ENCODE peak calls at places on chromosomes 2 and 18, in four cellular contexts. T is HepG2, L is K562, I is H1. Q is an unnamed sample.

GRCh38 chr18:2932247-2933181 is 80.4 kb downstream of the LPIN2 start:
- DNase-seq in T (peak), L (peak), I (peak), Q (peak)

GRCh38 chr2:223068036-223068435 is 16.0 kb downstream of the KCNE4 start:
- DNase-seq in T (no peak), L (no peak), I (no peak), Q (no peak)

GRCh38 chr2:29063646-29064372 is 10.5 kb downstream of the PCARE start:
- DNase-seq in T (no peak), L (no peak), I (no peak), Q (no peak)

GRCh38 chr2:161423351-161424178 is 7.5 kb downstream of the TBR1 start:
- DNase-seq in T (no peak), L (no peak), I (peak), Q (no peak)

GRCh38 chr2:214139630-214140284 is 271.1 kb upstream of the VWC2L start:
- DNase-seq in T (no peak), L (no peak), I (no peak), Q (no peak)

GRCh38 chr2:40179801-40180200 is 272.1 kb downstream of the SLC8A1 start:
- DNase-seq in T (no peak), L (no peak), I (no peak), Q (no peak)

GRCh38 chr2:127388423-127389164 is 819 bp upstream of the MAP3K2 start:
- DNase-seq in T (no peak), L (no peak), I (no peak), Q (no peak)

GRCh38 chr2:139142252-139142651 is 362.1 kb upstream of the NXPH2 start:
- DNase-seq in T (no peak), L (no peak), I (no peak), Q (peak)

GRCh38 chr2:23803965-23804542 is 122.9 kb downstream of the ATAD2B start:
- DNase-seq in T (peak), L (peak), I (no peak), Q (peak)

GRCh38 chr2:240909216-240909974 is 3.3 kb downstream of the CROCC2 start:
- DNase-seq in T (no peak), L (no peak), I (no peak), Q (no peak)

GRCh38 chr2:206824219-206824618 is 58.8 kb downstream of the FASTKD2 start:
- DNase-seq in T (no peak), L (no peak), I (no peak), Q (no peak)

GRCh38 chr2:75602724-75603342 is 42.1 kb upstream of the EVA1A start:
- DNase-seq in T (no peak), L (no peak), I (no peak), Q (no peak)

GRCh38 chr2:66481100-66481549 is 46.2 kb downstream of the MEIS1 start:
- DNase-seq in T (no peak), L (peak), I (no peak), Q (no peak)

GRCh38 chr2:12636837-12637581 is 79.7 kb upstream of the TRIB2 start:
- DNase-seq in T (no peak), L (no peak), I (no peak), Q (no peak)

GRCh38 chr2:168355110-168355509 is 101.0 kb upstream of the CERS6 start:
- DNase-seq in T (no peak), L (no peak), I (no peak), Q (no peak)

GRCh38 chr2:182422864-182423263 is 4.0 kb downstream of the PDE1A start:
- DNase-seq in T (no peak), L (no peak), I (no peak), Q (no peak)

GRCh38 chr2:28507806-28508764 is 12.2 kb downstream of the PLB1 start:
- DNase-seq in T (peak), L (peak), I (no peak), Q (peak)

GRCh38 chr18:57833441-57834101 is 30.5 kb upstream of the ATP8B1 start:
- DNase-seq in T (peak), L (peak), I (no peak), Q (no peak)

GRCh38 chr2:42008241-42008911 is 39.4 kb upstream of the PKDCC start:
- DNase-seq in T (no peak), L (no peak), I (no peak), Q (no peak)

GRCh38 chr2:237221443-237221842 is 135.8 kb downstream of the COPS8 start:
- DNase-seq in T (no peak), L (no peak), I (no peak), Q (no peak)

GRCh38 chr2:14632133-14632936 is at the start of gene LRATD1:
- DNase-seq in T (peak), L (peak), I (peak), Q (peak)

GRCh38 chr18:13641551-13642439 is 84.6 kb downstream of the FAM210A start:
- DNase-seq in T (no peak), L (no peak), I (no peak), Q (no peak)

GRCh38 chr18:7946724-7947377 is 379.7 kb downstream of the PTPRM start:
- DNase-seq in T (no peak), L (no peak), I (no peak), Q (peak)

GRCh38 chr2:62956646-62957045 is 94.0 kb upstream of the OTX1 start:
- DNase-seq in T (no peak), L (no peak), I (no peak), Q (no peak)

GRCh38 chr18:8801263-8801901 is 96.0 kb downstream of the MTCL1 start:
- DNase-seq in T (no peak), L (no peak), I (no peak), Q (no peak)

GRCh38 chr2:149765636-149766035 is 178.1 kb upstream of the MMADHC start:
- DNase-seq in T (no peak), L (no peak), I (no peak), Q (no peak)

GRCh38 chr2:59182249-59182648 is 941.1 kb upstream of the FANCL start:
- DNase-seq in T (peak), L (peak), I (peak), Q (peak)

GRCh38 chr18:63186934-63187574 is 132.5 kb downstream of the BCL2 start:
- DNase-seq in T (no peak), L (no peak), I (no peak), Q (no peak)

GRCh38 chr2:69483696-69484095 is 46.5 kb upstream of the NFU1 start:
- DNase-seq in T (peak), L (no peak), I (no peak), Q (peak)

GRCh38 chr18:22285299-22286140 is 116.1 kb downstream of the GATA6 start:
- DNase-seq in T (peak), L (no peak), I (no peak), Q (peak)

GRCh38 chr2:218927876-218928275 is 31.6 kb upstream of the CDK5R2 start:
- DNase-seq in T (no peak), L (no peak), I (no peak), Q (no peak)

GRCh38 chr2:38806001-38806400 is 28.0 kb downstream of the GEMIN6 start:
- DNase-seq in T (no peak), L (no peak), I (no peak), Q (no peak)

GRCh38 chr2:218033590-218034496 is 31.0 kb upstream of the TNS1 start:
- DNase-seq in T (no peak), L (no peak), I (peak), Q (no peak)

GRCh38 chr2:130791617-130791939 is 36.2 kb downstream of the AMER3 start:
- DNase-seq in T (no peak), L (no peak), I (no peak), Q (no peak)

GRCh38 chr2:135299656-135300244 is 231.3 kb downstream of the ZRANB3 start:
- DNase-seq in T (no peak), L (no peak), I (no peak), Q (no peak)

GRCh38 chr2:20661028-20661980 is 5.6 kb upstream of the GDF7 start:
- DNase-seq in T (peak), L (peak), I (peak), Q (peak)

GRCh38 chr18:5894613-5895299 is 566 bp downstream of the TMEM200C start:
- DNase-seq in T (no peak), L (no peak), I (peak), Q (no peak)
- TF ChIP-seq PHF8 in T (no peak), L (no peak), I (no peak), Q (no peak)

GRCh38 chr18:67362906-67363305 is 153.6 kb downstream of the DSEL start:
- DNase-seq in T (no peak), L (no peak), I (no peak), Q (no peak)

GRCh38 chr18:67363694-67364093 is 152.8 kb downstream of the DSEL start:
- DNase-seq in T (no peak), L (no peak), I (no peak), Q (no peak)

GRCh38 chr18:67358947-67359346 is 157.6 kb downstream of the DSEL start:
- DNase-seq in T (no peak), L (no peak), I (no peak), Q (no peak)

GRCh38 chr18:67354692-67355091 is 161.8 kb downstream of the DSEL start:
- DNase-seq in T (no peak), L (no peak), I (no peak), Q (no peak)

GRCh38 chr18:67359868-67360838 is 156.4 kb downstream of the DSEL start:
- DNase-seq in T (peak), L (no peak), I (no peak), Q (peak)
- TF ChIP-seq JUN in T (no peak), L (no peak), I (no peak), Q (no peak)

GRCh38 chr18:77376043-77376732 is 126.5 kb downstream of the GALR1 start:
- DNase-seq in T (no peak), L (no peak), I (no peak), Q (no peak)
- TF ChIP-seq PHF8 in T (no peak), L (no peak), I (no peak), Q (no peak)

DNA sequence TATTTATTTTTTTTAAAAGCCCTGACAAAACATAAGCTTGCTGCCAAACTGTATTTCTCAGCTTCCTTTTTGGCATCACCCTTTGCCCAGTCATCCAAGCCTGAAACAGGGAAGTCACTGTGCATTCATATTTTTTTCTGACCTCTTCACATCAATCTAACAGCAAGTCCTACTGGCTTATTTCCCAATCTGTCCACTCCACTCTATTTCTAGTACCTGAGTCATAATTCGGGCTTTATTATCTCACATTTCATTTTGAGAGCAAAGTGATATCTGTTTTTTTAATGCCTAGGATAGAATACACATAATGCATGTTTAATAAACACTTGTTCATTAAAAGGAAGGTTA is 5.1 kb downstream of the HNMT start:
- DNase-seq in T (no peak), L (no peak), I (no peak), Q (no peak)
- TF ChIP-seq JUN in T (no peak), L (no peak), I (no peak), Q (no peak)

GRCh38 chr2:209391776-209392401 is 32.0 kb upstream of the MAP2 start:
- DNase-seq in T (no peak), L (no peak), I (no peak), Q (no peak)
- TF ChIP-seq PHF8 in T (no peak), L (no peak), I (no peak), Q (no peak)

GRCh38 chr2:78070693-78071092 is 548.5 kb upstream of the LRRTM4 start:
- DNase-seq in T (no peak), L (no peak), I (no peak), Q (no peak)
- TF ChIP-seq JUN in T (no peak), L (no peak), I (no peak), Q (no peak)

GRCh38 chr2:170224692-170225091 is 46.7 kb downstream of the MYO3B start:
- DNase-seq in T (no peak), L (no peak), I (no peak), Q (no peak)
- TF ChIP-seq PHF8 in T (no peak), L (no peak), I (no peak), Q (no peak)

GRCh38 chr2:132270255-132270654 is 108.5 kb upstream of the ANKRD30BL start:
- DNase-seq in T (no peak), L (no peak), I (no peak), Q (no peak)

GRCh38 chr2:132270981-132271546 is 109.3 kb upstream of the ANKRD30BL start:
- DNase-seq in T (no peak), L (no peak), I (no peak), Q (no peak)

GRCh38 chr2:132272713-132273112 is 111.0 kb upstream of the ANKRD30BL start:
- DNase-seq in T (no peak), L (no peak), I (no peak), Q (no peak)

GRCh38 chr2:132267372-132267771 is 105.6 kb upstream of the ANKRD30BL start:
- DNase-seq in T (no peak), L (no peak), I (peak), Q (no peak)
- TF ChIP-seq JUN in T (no peak), L (no peak), I (no peak), Q (no peak)

DNA sequence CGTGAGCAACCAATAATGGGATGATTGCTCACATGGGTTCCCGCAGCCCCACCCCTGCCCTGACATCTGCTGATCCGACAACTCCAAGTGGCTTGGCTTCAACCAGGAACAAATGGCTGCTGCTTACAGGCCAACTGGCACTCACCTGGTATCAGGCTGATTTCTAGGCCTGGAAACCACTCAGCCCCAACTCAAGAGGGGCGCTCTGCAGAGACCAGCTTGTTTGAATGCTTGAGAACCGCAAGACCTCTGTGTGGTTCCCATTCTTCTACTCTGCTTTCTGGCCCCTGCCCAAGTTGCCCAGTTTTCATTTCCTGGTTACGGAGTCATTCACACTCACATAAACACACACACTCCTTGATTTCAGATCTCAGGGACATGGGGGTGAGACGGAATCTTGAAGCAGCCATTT is 52.0 kb downstream of the TNP1 start:
- DNase-seq in T (no peak), L (no peak), I (no peak), Q (no peak)
- TF ChIP-seq PHF8 in T (no peak), L (no peak), I (no peak), Q (no peak)

Q was measured in A549.